ENCODE peak calls at places on chromosome 9, in six cellular contexts. P is A549, D is HEK293T, C is IMR-90, U is HepG2, T is GM12878. G is an unnamed sample.

GRCh38 chr9:110828148-110828730 is 159.6 kb downstream of the MUSK start:
- DNase-seq in U (no peak), C (peak; percentile 75), P (no peak), D (no peak), T (no peak), G (no peak)

GRCh38 chr9:31776471-31776870 is 608.0 kb upstream of the ACO1 start:
- DNase-seq in T (no peak), D (no peak), C (no peak), U (no peak), P (no peak), G (no peak)

GRCh38 chr9:131677051-131677444 is 62.8 kb downstream of the RAPGEF1 start:
- DNase-seq in T (no peak), P (no peak), U (no peak), C (peak; percentile 55), D (no peak), G (no peak)

GRCh38 chr9:5557606-5558587 is 47.6 kb downstream of the PDCD1LG2 start:
- DNase-seq in D (no peak), P (no peak), C (no peak), U (no peak), T (no peak), G (no peak)

GRCh38 chr9:5489630-5490484 is 20.5 kb upstream of the PDCD1LG2 start:
- DNase-seq in T (no peak), P (no peak), C (no peak), D (no peak), U (no peak), G (no peak)

GRCh38 chr9:116860509-116861120 is 173.5 kb downstream of the TRIM32 start:
- DNase-seq in U (peak; percentile 49), C (peak; percentile 63), T (no peak), D (peak; percentile 71), P (peak; percentile 62), G (peak; percentile 76)

GRCh38 chr9:124438091-124438490 is 12.2 kb upstream of the ADGRD2 start:
- DNase-seq in D (no peak), P (no peak), T (no peak), U (no peak), C (no peak), G (no peak)

GRCh38 chr9:104304925-104305324 is 199.1 kb upstream of the OR13F1 start:
- DNase-seq in P (no peak), U (no peak), C (no peak), D (no peak), T (no peak), G (no peak)

GRCh38 chr9:132798817-132799790 is 79.0 kb downstream of the AK8 start:
- DNase-seq in T (no peak), U (peak; percentile 27), C (no peak), P (no peak), D (no peak), G (peak; percentile 82)

GRCh38 chr9:80387828-80388227 is 816.1 kb downstream of the TLE4 start:
- DNase-seq in U (no peak), P (no peak), T (no peak), D (no peak), C (no peak), G (no peak)

GRCh38 chr9:36245906-36246305 is 12.3 kb downstream of the GNE start:
- DNase-seq in U (no peak), D (no peak), P (no peak), C (peak; percentile 29), T (no peak), G (no peak)

GRCh38 chr9:121363586-121363961 is 6.5 kb downstream of the STOM start:
- DNase-seq in T (no peak), P (no peak), U (no peak), D (no peak), C (no peak), G (no peak)

GRCh38 chr9:132575005-132575609 is 7.3 kb upstream of the BARHL1 start:
- DNase-seq in T (no peak), U (peak; percentile 48), P (peak; percentile 75), C (peak; percentile 67), D (peak; percentile 88), G (peak; percentile 79)

GRCh38 chr9:137953683-137954438 is 76.3 kb downstream of the CACNA1B start:
- DNase-seq in U (no peak), D (no peak), C (no peak), P (no peak), T (no peak), G (no peak)

GRCh38 chr9:68878450-68878849 is 135.5 kb downstream of the PRKACG start:
- DNase-seq in D (no peak), C (no peak), P (no peak), T (no peak), U (no peak), G (no peak)

GRCh38 chr9:95073042-95073607 is 244.4 kb downstream of the FANCC start:
- DNase-seq in D (no peak), P (peak; percentile 44), T (no peak), U (peak; percentile 25), C (no peak), G (no peak)

GRCh38 chr9:80507611-80508010 is 935.8 kb downstream of the TLE4 start:
- DNase-seq in D (no peak), C (no peak), T (no peak), U (no peak), P (no peak), G (no peak)

GRCh38 chr9:116716441-116716840 is 29.3 kb downstream of the TRIM32 start:
- DNase-seq in P (no peak), D (no peak), C (no peak), T (no peak), U (no peak), G (no peak)

GRCh38 chr9:33623658-33624586 is 99.9 kb downstream of the ANKRD18B start:
- DNase-seq in D (peak; percentile 81), T (peak; percentile 34), P (peak; percentile 82), C (peak; percentile 67), U (peak; percentile 63), G (peak; percentile 74)

GRCh38 chr9:17003576-17004240 is 131.1 kb upstream of the CNTLN start:
- DNase-seq in C (peak; percentile 83), U (no peak), T (no peak), P (no peak), D (no peak), G (no peak)

GRCh38 chr9:101383361-101383760 is 1.4 kb downstream of the BAAT start:
- DNase-seq in P (no peak), U (no peak), T (no peak), C (no peak), D (no peak), G (no peak)

GRCh38 chr9:114678847-114679246 is 3.1 kb downstream of the TEX48 start:
- DNase-seq in T (no peak), D (no peak), P (no peak), C (peak; percentile 51), U (no peak), G (no peak)

GRCh38 chr9:121915304-121915625 is 177.8 kb downstream of the TTLL11 start:
- DNase-seq in C (no peak), T (no peak), D (no peak), P (no peak), U (no peak), G (no peak)

GRCh38 chr9:20623748-20624124 is 1.4 kb upstream of the MLLT3 start:
- DNase-seq in T (no peak), D (no peak), P (no peak), C (peak; percentile 5), U (no peak), G (no peak)

GRCh38 chr9:70639853-70640814 is 225.7 kb upstream of the KLF9 start:
- DNase-seq in C (peak; percentile 60), P (peak; percentile 50), T (no peak), D (peak; percentile 45), U (peak; percentile 6), G (peak; percentile 12)

DNA sequence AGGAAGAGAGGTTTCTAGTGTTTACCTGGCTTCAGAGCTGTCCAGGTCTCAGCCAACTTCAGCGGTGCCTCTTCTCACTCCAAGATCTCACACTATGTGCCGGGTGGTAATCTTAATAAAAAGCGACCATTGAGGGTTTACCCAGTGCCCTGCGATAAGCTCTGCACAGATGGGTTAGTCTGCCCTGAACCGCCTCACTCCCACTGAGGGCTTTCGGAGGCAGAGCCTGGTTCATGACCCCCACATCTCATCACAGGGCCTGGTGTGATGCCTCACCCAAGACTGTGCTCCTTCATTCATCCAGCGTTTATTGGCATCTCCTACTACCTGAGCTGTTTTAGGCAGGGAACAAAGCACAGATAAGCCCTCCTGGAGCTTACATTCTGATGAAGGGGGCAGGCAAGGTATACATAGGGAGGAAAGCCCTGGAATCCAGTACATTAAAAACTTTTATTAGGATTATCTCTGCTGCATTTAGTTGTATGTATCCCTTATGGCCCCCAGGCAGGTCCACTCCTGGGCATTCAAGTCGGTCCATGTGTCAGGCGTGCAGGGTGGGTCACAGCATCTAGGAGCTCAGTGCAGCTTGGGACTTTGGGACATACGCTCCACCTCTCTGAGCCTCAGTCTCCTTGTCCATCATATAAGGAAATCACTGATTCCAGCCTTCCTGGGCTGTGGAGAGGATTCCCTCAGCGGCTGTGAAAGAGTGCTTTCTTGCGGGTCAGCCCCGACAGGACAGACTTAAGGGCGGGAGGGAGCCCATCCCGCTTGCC is 613 bp upstream of the COL15A1 start:
- DNase-seq in C (no peak), P (no peak), U (no peak), D (no peak), T (no peak), G (no peak)
- TF ChIP-seq BHLHE40 in C (no peak), P (no peak), U (no peak), D (no peak), T (no peak), G (no peak)

GRCh38 chr9:135478858-135479468 is 619 bp upstream of the PPP1R26 start:
- DNase-seq in D (peak; percentile 40), C (no peak), U (peak; percentile 45), T (no peak), P (peak; percentile 51), G (peak; percentile 44)

GRCh38 chr9:135474915-135475314 is 4.7 kb upstream of the PPP1R26 start:
- DNase-seq in T (no peak), P (peak; percentile 60), D (peak; percentile 78), C (no peak), U (peak; percentile 21), G (peak; percentile 77)

GRCh38 chr9:135478191-135478590 is 1.4 kb upstream of the PPP1R26 start:
- DNase-seq in P (no peak), U (no peak), T (no peak), D (no peak), C (no peak), G (no peak)

GRCh38 chr9:135476561-135476960 is 3.0 kb upstream of the PPP1R26 start:
- DNase-seq in U (no peak), T (no peak), C (no peak), P (no peak), D (no peak), G (no peak)

GRCh38 chr9:135476981-135477380 is 2.6 kb upstream of the PPP1R26 start:
- DNase-seq in U (peak; percentile 17), T (no peak), C (no peak), P (no peak), D (no peak), G (no peak)
- TF ChIP-seq BHLHE40 in U (no peak), T (no peak), C (no peak), P (no peak), D (no peak), G (no peak)

DNA sequence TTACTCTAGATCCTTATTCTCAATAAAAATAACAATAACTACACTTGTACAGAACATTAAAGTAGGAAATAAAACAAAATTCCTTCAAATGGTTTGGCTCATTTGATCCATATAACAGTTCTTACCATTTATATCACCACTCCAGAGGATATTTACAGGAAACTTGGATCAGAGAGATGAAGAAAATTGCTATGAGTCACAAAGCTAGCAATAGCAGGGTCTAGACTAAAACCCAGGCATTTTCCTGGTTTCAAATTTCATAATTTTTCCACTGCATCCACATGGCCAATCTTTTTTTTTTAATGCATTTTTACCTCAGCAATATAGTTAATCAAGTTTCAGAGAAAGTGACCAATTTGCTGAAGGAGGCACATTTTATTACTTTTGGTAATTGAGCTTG is 299.2 kb downstream of the ELAVL2 start:
- DNase-seq in C (no peak), T (no peak), D (no peak), P (no peak), U (no peak), G (no peak)
- TF ChIP-seq BHLHE40 in C (no peak), T (no peak), D (no peak), P (no peak), U (no peak), G (no peak)

GRCh38 chr9:38651400-38652042 is 31.1 kb upstream of the ANKRD18A start:
- DNase-seq in D (no peak), T (peak; percentile 11), P (no peak), U (no peak), C (no peak), G (no peak)
- TF ChIP-seq BHLHE40 in D (no peak), T (no peak), P (no peak), U (no peak), C (no peak), G (no peak)